ENCODE peak calls at places on chromosomes 1 and 21, in four cellular contexts. H is K562, L is GM12878, T is HepG2. G is an unnamed sample.

GRCh38 chr1:115035652-115036051 is 6.0 kb downstream of the TSHB start:
- DNase-seq in H (no peak), L (no peak), T (no peak), G (no peak)

GRCh38 chr1:905071-905749 is 18.5 kb upstream of the SAMD11 start:
- DNase-seq in H (no peak), L (no peak), T (no peak), G (no peak)

GRCh38 chr1:204307334-204307883 is 52.3 kb downstream of the PLEKHA6 start:
- DNase-seq in H (no peak), L (no peak), T (no peak), G (peak)

GRCh38 chr1:86487131-86487804 is 18.5 kb downstream of the CLCA1 start:
- DNase-seq in H (no peak), L (no peak), T (no peak), G (no peak)

GRCh38 chr1:56448937-56449336 is 130.4 kb downstream of the PLPP3 start:
- DNase-seq in H (no peak), L (no peak), T (peak), G (no peak)

GRCh38 chr1:84164156-84164555 is 20.1 kb downstream of the PRKACB start:
- DNase-seq in H (no peak), L (no peak), T (no peak), G (no peak)

GRCh38 chr1:203308205-203309114 is 3.1 kb downstream of the BTG2 start:
- DNase-seq in H (no peak), L (no peak), T (no peak), G (no peak)

GRCh38 chr1:200266871-200267270 is 143.0 kb downstream of the ZNF281 start:
- DNase-seq in H (no peak), L (no peak), T (no peak), G (no peak)

GRCh38 chr1:118947790-118948189 is 40.4 kb downstream of the TBX15 start:
- DNase-seq in H (no peak), L (no peak), T (no peak), G (no peak)

GRCh38 chr21:34093083-34093482 is 19.7 kb downstream of the MRPS6 start:
- DNase-seq in H (no peak), L (no peak), T (no peak), G (no peak)

GRCh38 chr1:40636777-40637176 is 28.7 kb downstream of the RIMS3 start:
- DNase-seq in H (no peak), L (no peak), T (no peak), G (no peak)

GRCh38 chr1:102336602-102337001 is 339.9 kb upstream of the OLFM3 start:
- DNase-seq in H (no peak), L (no peak), T (no peak), G (no peak)

GRCh38 chr1:205978676-205979075 is 24.5 kb downstream of the RAB7B start:
- DNase-seq in H (no peak), L (no peak), T (no peak), G (no peak)

GRCh38 chr1:22210176-22210575 is 67.3 kb upstream of the WNT4 start:
- DNase-seq in H (no peak), L (no peak), T (no peak), G (no peak)

GRCh38 chr1:248871837-248872401 is 13.0 kb upstream of the ZNF692 start:
- DNase-seq in H (no peak), L (no peak), T (no peak), G (no peak)

GRCh38 chr21:10425856-10426255 is 95.5 kb upstream of the TPTE start:
- DNase-seq in H (peak), L (no peak), T (no peak), G (no peak)

GRCh38 chr1:88731475-88731874 is 47.4 kb downstream of the PKN2 start:
- DNase-seq in H (no peak), L (no peak), T (no peak), G (no peak)

GRCh38 chr21:25385912-25386474 is 221.3 kb downstream of the MRPL39 start:
- DNase-seq in H (peak), L (no peak), T (peak), G (peak)

GRCh38 chr1:116377564-116378529 is 4.8 kb downstream of the ATP1A1 start:
- DNase-seq in H (no peak), L (peak), T (peak), G (no peak)

GRCh38 chr1:84969489-84970250 is 27.2 kb downstream of the MCOLN2 start:
- DNase-seq in H (no peak), L (peak), T (no peak), G (no peak)

GRCh38 chr1:243230914-243231313 is 24.2 kb downstream of the CEP170 start:
- DNase-seq in H (peak), L (no peak), T (peak), G (peak)

GRCh38 chr1:184162266-184162665 is 110.7 kb downstream of the TSEN15 start:
- DNase-seq in H (no peak), L (no peak), T (no peak), G (no peak)

GRCh38 chr1:156961709-156962108 is 41.3 kb downstream of the LRRC71 start:
- DNase-seq in H (no peak), L (no peak), T (no peak), G (no peak)

GRCh38 chr1:20165522-20165951 is 20.4 kb upstream of the UBXN10 start:
- DNase-seq in H (peak), L (no peak), T (peak), G (no peak)

GRCh38 chr1:6234502-6235295 is 1.1 kb downstream of the ICMT start:
- DNase-seq in H (no peak), L (no peak), T (no peak), G (no peak)

GRCh38 chr1:59484090-59484489 is 187.2 kb downstream of the FGGY start:
- DNase-seq in H (no peak), L (no peak), T (no peak), G (no peak)

GRCh38 chr1:63829349-63830327 is 55.8 kb downstream of the ROR1 start:
- DNase-seq in H (no peak), L (no peak), T (no peak), G (no peak)

GRCh38 chr1:85148524-85149250 is 52.1 kb downstream of the SYDE2 start:
- DNase-seq in H (no peak), L (peak), T (no peak), G (no peak)

GRCh38 chr1:199089393-199090122 is 450.7 kb downstream of the PTPRC start:
- DNase-seq in H (no peak), L (peak), T (no peak), G (no peak)

GRCh38 chr1:145963218-145964019 is 956 bp downstream of the ANKRD34A start:
- DNase-seq in H (no peak), L (no peak), T (no peak), G (no peak)

GRCh38 chr1:151613275-151613867 is 1.5 kb downstream of the SNX27 start:
- DNase-seq in H (no peak), L (no peak), T (no peak), G (no peak)

GRCh38 chr1:199590708-199591107 is 436.8 kb upstream of the NR5A2 start:
- DNase-seq in H (no peak), L (no peak), T (no peak), G (no peak)

GRCh38 chr1:66521736-66522365 is 12.1 kb upstream of the SGIP1 start:
- DNase-seq in H (no peak), L (no peak), T (no peak), G (no peak)

GRCh38 chr1:235450433-235450832 is 53.8 kb downstream of the B3GALNT2 start:
- DNase-seq in H (no peak), L (no peak), T (no peak), G (no peak)

GRCh38 chr1:224727351-224727750 is 111.2 kb downstream of the CNIH3 start:
- DNase-seq in H (no peak), L (no peak), T (no peak), G (no peak)

GRCh38 chr1:207991331-207991914 is 80.5 kb upstream of the CD34 start:
- DNase-seq in H (no peak), L (no peak), T (no peak), G (no peak)

GRCh38 chr1:43753422-43753821 is 46.1 kb downstream of the ST3GAL3 start:
- DNase-seq in H (no peak), L (no peak), T (no peak), G (no peak)

GRCh38 chr1:24696756-24697330 is 48.4 kb upstream of the CLIC4 start:
- DNase-seq in H (no peak), L (no peak), T (no peak), G (no peak)

GRCh38 chr1:67559222-67559700 is 125.7 kb upstream of the GADD45A start:
- DNase-seq in H (peak), L (no peak), T (no peak), G (peak)

DNA sequence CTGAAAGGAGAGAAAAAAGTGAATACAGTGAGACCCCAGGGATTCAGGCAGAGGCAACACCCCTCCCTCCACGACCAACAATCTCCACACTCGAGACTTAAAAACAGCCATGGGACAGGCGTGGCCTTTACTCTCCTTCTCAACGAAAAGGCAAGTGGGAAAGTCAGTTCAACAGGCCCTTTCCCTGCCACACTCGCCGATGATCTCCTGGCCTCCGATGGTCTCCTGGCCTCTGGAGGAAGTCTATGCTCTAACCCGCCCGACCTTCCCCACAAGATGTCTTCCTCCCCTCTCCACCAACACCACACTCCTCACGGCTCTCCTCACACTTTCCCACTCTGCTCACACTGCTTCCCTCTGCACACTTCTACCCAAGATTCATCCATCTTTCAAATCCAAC is 7.6 kb downstream of the PSMG1 start:
- DNase-seq in H (no peak), L (no peak), T (no peak), G (no peak)
- TF ChIP-seq TARDBP in H (no peak), L (no peak), T (no peak), G (no peak)

DNA sequence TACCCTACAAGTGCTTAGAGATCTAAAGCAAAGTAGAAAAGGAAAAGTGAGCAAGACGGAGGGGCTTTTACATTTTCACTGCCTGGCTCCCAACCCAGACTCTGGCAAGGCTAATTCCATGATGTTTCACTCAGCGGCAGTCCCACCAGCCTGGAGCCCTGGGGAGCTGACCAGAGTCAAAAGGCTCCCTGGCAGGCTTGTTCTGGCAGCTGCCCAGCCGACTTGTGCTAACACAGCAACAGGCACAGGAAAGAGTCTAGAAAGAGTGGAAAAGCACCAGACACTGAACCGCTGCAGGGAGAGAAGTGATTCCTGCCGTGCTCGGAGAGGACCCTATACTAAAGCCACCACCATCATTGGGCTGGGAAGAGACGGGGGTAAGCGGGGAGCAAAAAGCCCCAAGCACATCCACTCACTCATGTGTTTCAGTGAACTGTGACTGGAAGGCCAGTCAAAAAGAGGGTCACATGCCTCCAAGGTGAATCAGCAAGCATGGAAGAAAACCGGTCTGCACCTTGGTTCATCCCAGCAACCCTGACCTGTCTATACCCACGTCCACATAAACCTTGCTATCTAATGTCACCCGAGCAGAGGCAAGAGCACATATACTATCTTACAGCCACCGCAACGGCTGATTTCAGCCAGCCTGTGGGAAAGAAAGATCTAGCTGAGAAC is 8.0 kb downstream of the SMIM12 start:
- DNase-seq in H (no peak), L (no peak), T (no peak), G (no peak)
- TF ChIP-seq TARDBP in H (no peak), L (no peak), T (no peak), G (no peak)

GRCh38 chr1:112012823-112013222 is 23.4 kb upstream of the KCND3 start:
- DNase-seq in H (no peak), L (no peak), T (no peak), G (no peak)

GRCh38 chr1:112017183-112017582 is 27.7 kb upstream of the KCND3 start:
- DNase-seq in H (no peak), L (no peak), T (no peak), G (no peak)

GRCh38 chr1:112007169-112007568 is 17.7 kb upstream of the KCND3 start:
- DNase-seq in H (no peak), L (no peak), T (no peak), G (no peak)

GRCh38 chr1:112011231-112011630 is 21.8 kb upstream of the KCND3 start:
- DNase-seq in H (no peak), L (no peak), T (no peak), G (no peak)
- TF ChIP-seq TARDBP in H (no peak), L (no peak), T (no peak), G (no peak)

GRCh38 chr1:61007534-61008364 is 74.6 kb upstream of the NFIA start:
- DNase-seq in H (no peak), L (no peak), T (no peak), G (no peak)
- TF ChIP-seq TARDBP in H (no peak), L (no peak), T (no peak), G (no peak)

DNA sequence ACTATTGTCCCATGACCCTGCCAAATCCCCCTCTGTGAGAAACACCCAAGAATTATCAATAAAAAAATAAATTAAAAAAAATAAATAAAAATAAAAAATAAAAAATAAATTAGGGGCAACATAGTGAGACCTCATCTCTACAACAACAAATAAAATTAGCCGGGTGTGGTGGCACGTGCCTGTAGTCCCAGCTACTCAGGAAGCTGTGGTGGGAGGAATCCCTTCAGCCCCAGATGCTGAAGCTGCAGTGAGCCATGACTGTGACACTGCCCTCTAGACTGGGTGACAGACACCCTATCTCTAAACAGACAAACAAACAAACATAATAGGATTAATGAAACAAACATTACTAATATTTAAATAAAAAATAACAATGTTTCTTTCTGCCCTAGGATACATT is 34.3 kb downstream of the MRPL37 start:
- DNase-seq in H (no peak), L (no peak), T (no peak), G (no peak)
- TF ChIP-seq TARDBP in H (no peak), L (no peak), T (no peak), G (no peak)

DNA sequence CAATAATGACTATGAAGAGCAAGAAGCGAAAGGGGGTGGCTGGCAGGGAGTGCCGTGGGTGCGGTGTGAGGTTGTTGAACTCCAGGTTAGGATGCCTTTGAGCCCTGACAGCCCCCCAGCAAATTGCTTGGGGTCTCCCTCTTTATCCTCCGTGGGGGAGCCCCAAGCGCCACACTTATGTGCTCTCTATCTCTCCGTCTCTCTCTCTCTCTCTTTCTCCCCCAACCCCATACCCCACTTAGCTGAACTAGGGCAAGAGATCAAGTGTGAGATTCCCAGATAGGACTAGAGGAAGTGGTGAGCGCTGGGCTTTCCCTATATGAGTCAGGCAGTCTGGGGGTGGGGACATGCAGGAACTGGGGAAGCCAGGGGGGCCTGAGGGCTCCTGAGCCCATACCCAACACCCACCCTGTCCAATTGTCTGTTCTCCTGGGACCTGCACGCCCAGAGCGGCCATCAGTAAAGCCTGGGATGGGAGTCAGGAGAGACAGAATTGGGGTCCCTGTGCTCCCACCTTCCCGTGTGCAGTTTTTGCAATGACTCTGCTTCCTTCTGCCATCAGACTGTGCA is 7.8 kb downstream of the EFHD2 start:
- DNase-seq in H (peak), L (no peak), T (no peak), G (no peak)
- TF ChIP-seq TARDBP in H (no peak), L (no peak), T (no peak), G (no peak)